ENCODE peak calls at places on chromosome 4, in seven cellular contexts. B is CD4-positive, CD25-positive, alpha-beta regulatory T cell; Q is tibial nerve; P is body of pancreas; X is tibial artery; N is SK-N-SH; J is NT2/D1. M is an unnamed sample.

GRCh38 chr4:113586072-113586471 is 175.5 kb downstream of the CAMK2D start:
- DNase-seq in B (no peak), Q (no peak), N (no peak), P (no peak), J (no peak), X (no peak), M (no peak)

GRCh38 chr4:78217557-78217956 is 160.4 kb downstream of the FRAS1 start:
- DNase-seq in B (no peak), Q (no peak), P (no peak), J (no peak), N (no peak), X (no peak), M (no peak)

GRCh38 chr4:37728064-37728463 is 41.9 kb upstream of the RELL1 start:
- DNase-seq in B (no peak), Q (no peak), J (no peak), X (no peak), P (no peak), N (no peak), M (no peak)

GRCh38 chr4:77443941-77444340 is 161.7 kb upstream of the CXCL13 start:
- DNase-seq in Q (no peak), P (no peak), X (no peak), J (no peak), B (no peak), N (no peak), M (no peak)

GRCh38 chr4:128393111-128393704 is 105.6 kb upstream of the PGRMC2 start:
- DNase-seq in J (no peak), X (no peak), Q (no peak), B (no peak), N (peak; percentile 11), P (no peak), M (no peak)

GRCh38 chr4:4784379-4784778 is 75.1 kb upstream of the MSX1 start:
- DNase-seq in B (no peak), Q (no peak), J (peak; percentile 30), P (no peak), X (no peak), N (peak; percentile 87), M (no peak)

GRCh38 chr4:139457318-139457717 is 3.4 kb downstream of the RAB33B start:
- DNase-seq in Q (no peak), X (no peak), J (no peak), B (no peak), P (no peak), N (no peak), M (peak; percentile 16)

GRCh38 chr4:41505161-41505653 is 32.8 kb upstream of the LIMCH1 start:
- DNase-seq in J (no peak), X (peak; percentile 89), P (peak; percentile 7), N (peak; percentile 67), Q (no peak), B (no peak), M (no peak)

GRCh38 chr4:94523617-94524016 is 71.9 kb downstream of the PDLIM5 start:
- DNase-seq in B (no peak), P (no peak), J (no peak), N (no peak), Q (no peak), X (no peak), M (no peak)

GRCh38 chr4:108053281-108053701 is 63.6 kb downstream of the HADH start:
- DNase-seq in N (no peak), B (no peak), X (no peak), Q (no peak), J (no peak), P (no peak), M (no peak)

GRCh38 chr4:108058685-108059440 is 69.2 kb downstream of the HADH start:
- DNase-seq in J (no peak), P (no peak), B (no peak), Q (no peak), N (no peak), X (no peak), M (no peak)

GRCh38 chr4:108054025-108054424 is 64.3 kb downstream of the HADH start:
- DNase-seq in X (no peak), J (no peak), P (no peak), N (no peak), Q (no peak), B (no peak), M (no peak)

GRCh38 chr4:108056418-108056817 is 66.7 kb downstream of the HADH start:
- DNase-seq in Q (no peak), B (no peak), P (no peak), J (no peak), X (no peak), N (no peak), M (no peak)

DNA sequence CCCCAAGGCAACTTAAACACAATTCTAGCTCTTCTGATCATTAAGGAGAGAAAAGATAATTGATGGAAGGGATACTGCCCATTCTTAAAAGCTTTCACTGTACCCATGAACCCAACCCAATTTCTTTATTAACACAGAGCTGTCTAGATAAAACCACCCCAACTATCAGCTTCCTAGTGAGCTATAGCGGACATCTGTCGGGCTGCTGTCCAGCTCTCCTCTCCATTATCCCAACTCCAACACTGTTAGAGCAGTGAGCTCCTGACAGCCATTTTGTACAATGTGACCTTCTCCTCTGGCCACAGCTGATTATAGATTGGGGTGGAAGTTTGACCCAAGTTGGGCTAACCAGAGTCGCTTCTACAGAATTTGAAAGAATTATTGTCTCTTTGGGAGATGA is 66.1 kb downstream of the HADH start:
- DNase-seq in X (no peak), B (no peak), P (no peak), Q (no peak), N (no peak), J (no peak), M (no peak)
- H3K36me3 ChIP-seq in X (no peaks in the 10 kb centered on the region), B (peaks cover 86% of the 10 kb centered on the region), P (no peaks in the 10 kb centered on the region), Q (no peaks in the 10 kb centered on the region), N (no peaks in the 10 kb centered on the region), J (peaks cover 18% of the 10 kb centered on the region), M (no peaks in the 10 kb centered on the region)

GRCh38 chr4:76250962-76251361 is 559 bp upstream of the FAM47E start:
- DNase-seq in B (peak; percentile 3), N (peak; percentile 21), Q (no peak), J (no peak), X (no peak), P (peak; percentile 38), M (no peak)

GRCh38 chr4:76251448-76252270 is at the start of gene FAM47E:
- DNase-seq in P (peak; percentile 95), B (peak; percentile 11), Q (no peak), N (peak; percentile 90), X (peak; percentile 80), J (peak; percentile 47), M (peak; percentile 84)

GRCh38 chr4:76256032-76256431 is 4.5 kb downstream of the FAM47E start:
- DNase-seq in J (no peak), Q (no peak), P (no peak), X (no peak), N (no peak), B (no peak), M (no peak)

GRCh38 chr4:76253511-76253910 is 2.0 kb downstream of the FAM47E start:
- DNase-seq in X (no peak), N (no peak), P (no peak), Q (no peak), B (no peak), J (no peak), M (no peak)

GRCh38 chr4:76252271-76252653 is 741 bp downstream of the FAM47E start:
- DNase-seq in Q (no peak), N (no peak), P (no peak), X (no peak), B (no peak), J (no peak), M (no peak)
- H3K4me3 ChIP-seq in Q (peak overlapping the region; percentile 51), N (peak overlapping the region; percentile 72), P (no peak overlapping the region), X (peak overlapping the region; percentile 79), B (no peak overlapping the region), J (no peak overlapping the region), M (no peak overlapping the region)

GRCh38 chr4:176271749-176272148 is 2.7 kb upstream of the ASB5 start:
- DNase-seq in B (no peak), J (no peak), N (no peak), X (no peak), P (no peak), Q (no peak), M (no peak)
- H3K4me1 ChIP-seq in B (no peaks in the 10 kb centered on the region), J (peaks cover 1% of the 10 kb centered on the region), N (no peaks in the 10 kb centered on the region), X (peaks cover 17% of the 10 kb centered on the region), P (peaks cover under 1% of the 10 kb centered on the region), Q (no peaks in the 10 kb centered on the region), M (no peaks in the 10 kb centered on the region)

DNA sequence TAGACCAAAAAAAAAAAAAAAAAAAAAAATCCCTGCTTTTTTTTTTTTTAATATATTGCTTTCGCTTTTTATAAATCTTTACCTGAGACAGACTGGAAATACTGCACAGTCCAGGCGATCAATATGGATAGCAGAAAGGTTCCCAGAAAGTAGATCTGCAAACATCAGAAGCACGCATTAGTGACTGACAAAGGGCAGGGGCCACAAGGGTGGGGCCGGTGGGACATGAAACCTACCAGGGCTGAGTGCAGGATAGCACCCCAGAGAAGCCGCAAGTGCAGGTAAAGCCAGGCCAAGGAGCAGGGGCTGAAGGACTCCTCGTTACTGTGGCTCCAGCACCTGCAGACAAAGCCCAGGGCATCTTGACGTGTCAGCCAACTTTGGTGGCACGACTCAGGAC is 101.8 kb downstream of the SLC34A2 start:
- DNase-seq in B (no peak), X (no peak), Q (no peak), J (no peak), N (no peak), P (no peak), M (no peak)
- H3K36me3 ChIP-seq in B (peaks cover 68% of the 10 kb centered on the region), X (no peaks in the 10 kb centered on the region), Q (peaks cover 7% of the 10 kb centered on the region), J (no peaks in the 10 kb centered on the region), N (no peaks in the 10 kb centered on the region), P (no peaks in the 10 kb centered on the region), M (peaks cover 8% of the 10 kb centered on the region)

M was measured in HAP-1.